ENCODE peak calls at places on chromosomes 1 and 21, in nine cellular contexts. M is amygdala; B is AG04450; A is T-helper 1 cell; G is osteoblast; O is stimulated activated CD8-positive, alpha-beta memory T cell treated with anti-CD3 and anti-CD28 coated beads, Interleukin-7, amount 100 ng/mL, for 1 hour; X is skeletal muscle cell; N is AG10803; P is fibroblast of villous mesenchyme. V is an unnamed sample.

GRCh38 chr21:37452222-37452621 is 85.6 kb downstream of the DYRK1A start:
- DNase-seq in B (peak; percentile 84), A (no peak), P (peak; percentile 88), M (no peak), X (peak; percentile 87), N (peak; percentile 92), O (no peak), G (peak; percentile 70), V (no peak)

GRCh38 chr1:91872560-91873081 is 13.3 kb downstream of the TGFBR3 start:
- DNase-seq in O (no peak), N (no peak), X (no peak), B (no peak), A (no peak), P (peak; percentile 60), M (no peak), G (peak; percentile 52), V (no peak)

GRCh38 chr1:150072959-150073358 is 5.4 kb downstream of the VPS45 start:
- DNase-seq in M (no peak), B (no peak), A (no peak), P (peak; percentile 38), N (peak; percentile 43), O (no peak), G (no peak), X (peak; percentile 1), V (no peak)

GRCh38 chr1:53341521-53341895 is 13.6 kb upstream of the LRP8 start:
- DNase-seq in X (no peak), A (no peak), O (no peak), P (no peak), G (no peak), M (no peak), B (no peak), N (no peak), V (no peak)

GRCh38 chr1:209168204-209168603 is 415.3 kb upstream of the CAMK1G start:
- DNase-seq in X (no peak), A (no peak), M (no peak), G (no peak), B (no peak), N (peak; percentile 18), P (no peak), O (no peak), V (no peak)

GRCh38 chr1:2174348-2175054 is 20.1 kb downstream of the FAAP20 start:
- DNase-seq in X (no peak), N (peak; percentile 48), B (no peak), P (peak; percentile 65), A (no peak), G (peak; percentile 99), M (no peak), O (no peak), V (no peak)

GRCh38 chr1:39269349-39269748 is 64.9 kb downstream of the MACF1 start:
- DNase-seq in O (no peak), P (no peak), A (no peak), N (no peak), X (no peak), B (no peak), M (no peak), G (no peak), V (no peak)

GRCh38 chr1:1122078-1122811 is 6.4 kb upstream of the C1orf159 start:
- DNase-seq in X (no peak), N (peak; percentile 58), G (peak; percentile 100), A (peak; percentile 77), P (peak; percentile 65), O (peak; percentile 70), B (peak; percentile 27), M (peak; percentile 47), V (peak; percentile 61)

GRCh38 chr1:180696361-180696760 is 64.5 kb downstream of the XPR1 start:
- DNase-seq in B (no peak), O (no peak), G (no peak), M (no peak), X (no peak), A (no peak), N (no peak), P (no peak), V (no peak)

GRCh38 chr1:91278754-91279153 is 125.9 kb downstream of the HFM1 start:
- DNase-seq in N (peak; percentile 22), A (no peak), O (no peak), P (peak; percentile 40), X (peak; percentile 2), B (no peak), G (no peak), M (no peak), V (no peak)

GRCh38 chr21:40186036-40186435 is 318.8 kb downstream of the PCP4 start:
- DNase-seq in X (peak; percentile 4), M (no peak), O (no peak), A (no peak), G (no peak), N (peak; percentile 2), P (no peak), B (no peak), V (no peak)

GRCh38 chr1:165235777-165236285 is 120.7 kb downstream of the LMX1A start:
- DNase-seq in A (no peak), P (no peak), N (no peak), X (no peak), B (no peak), G (no peak), O (no peak), M (no peak), V (no peak)

GRCh38 chr1:100627936-100628335 is 90.0 kb downstream of the GPR88 start:
- DNase-seq in O (no peak), N (peak; percentile 34), X (no peak), B (no peak), A (no peak), P (no peak), M (no peak), G (no peak), V (no peak)

GRCh38 chr1:162094271-162094670 is 24.8 kb downstream of the NOS1AP start:
- DNase-seq in M (no peak), B (no peak), O (no peak), P (peak; percentile 75), G (no peak), A (no peak), N (peak; percentile 26), X (no peak), V (no peak)

GRCh38 chr1:26083246-26083645 is 15.8 kb upstream of the TRIM63 start:
- DNase-seq in A (no peak), O (no peak), X (no peak), M (no peak), B (no peak), N (peak; percentile 10), G (peak; percentile 65), P (peak; percentile 26), V (no peak)

GRCh38 chr21:38297193-38297592 is 40.4 kb downstream of the KCNJ15 start:
- DNase-seq in M (no peak), P (peak; percentile 72), O (no peak), X (peak; percentile 66), B (no peak), G (no peak), A (no peak), N (peak; percentile 88), V (no peak)